ENCODE peak calls at places on chromosomes 11 and 22, in eight cellular contexts. B, E, I, W, G, M, X and Y are unnamed samples.
A peak's percentile ranks its signal among the peaks of the same experiment; 100 is the strongest.

GRCh38 chr11:75214411-75214821 is 26.2 kb upstream of the TPBGL start:
- DNase-seq in W (no peak), G (peak; percentile 86), X (peak; percentile 72), B (peak; percentile 94), E (no peak), I (peak; percentile 38), M (peak; percentile 65), Y (peak; percentile 75)

GRCh38 chr11:5476184-5476819 is 12.2 kb upstream of the OR52D1 start:
- DNase-seq in X (peak; percentile 57), G (peak; percentile 48), B (peak; percentile 70), W (peak; percentile 14), E (no peak), M (peak; percentile 5), I (no peak), Y (peak; percentile 60)

GRCh38 chr11:90392692-90393091 is 169.8 kb upstream of the CHORDC1 start:
- DNase-seq in M (no peak), X (no peak), I (no peak), B (no peak), E (no peak), G (no peak), W (no peak), Y (no peak)

GRCh38 chr11:15707971-15708370 is 593.2 kb downstream of the INSC start:
- DNase-seq in X (peak; percentile 84), E (no peak), I (no peak), M (no peak), G (no peak), W (peak; percentile 64), B (peak; percentile 36), Y (no peak)

GRCh38 chr22:26610983-26611382 is 6.8 kb downstream of the CRYBB1 start:
- DNase-seq in X (peak; percentile 22), E (peak; percentile 41), B (no peak), G (no peak), W (no peak), I (no peak), M (no peak), Y (peak; percentile 30)

GRCh38 chr11:61897387-61898246 is 6.3 kb upstream of the FADS3 start:
- DNase-seq in X (peak; percentile 53), I (no peak), M (peak; percentile 64), E (no peak), G (peak; percentile 85), B (peak; percentile 93), W (peak; percentile 16), Y (peak; percentile 60)

GRCh38 chr11:117819096-117820040 is 5.2 kb downstream of the FXYD2 start:
- DNase-seq in W (peak; percentile 81), I (no peak), X (peak; percentile 63), M (no peak), E (no peak), B (peak; percentile 65), G (no peak), Y (peak; percentile 71)

GRCh38 chr22:37517826-37518450 is 1.3 kb downstream of the CARD10 start:
- DNase-seq in X (no peak), I (no peak), G (no peak), M (no peak), B (no peak), E (peak; percentile 62), W (no peak), Y (no peak)

GRCh38 chr11:7555067-7555699 is 41.4 kb downstream of the PPFIBP2 start:
- DNase-seq in B (no peak), I (no peak), M (no peak), G (no peak), E (no peak), X (no peak), W (peak; percentile 31), Y (peak; percentile 42)

GRCh38 chr11:121035169-121035755 is 11.4 kb downstream of the TBCEL start:
- DNase-seq in M (no peak), I (no peak), W (no peak), G (no peak), X (no peak), E (no peak), B (no peak), Y (no peak)

GRCh38 chr22:26536056-26536761 is 23.9 kb upstream of the TFIP11 start:
- DNase-seq in M (no peak), G (no peak), B (no peak), I (no peak), E (no peak), X (no peak), W (no peak), Y (peak; percentile 11)

GRCh38 chr11:105220175-105220574 is 80.6 kb upstream of the CARD18 start:
- DNase-seq in X (no peak), M (no peak), B (no peak), E (no peak), W (no peak), I (no peak), G (no peak), Y (no peak)

GRCh38 chr11:65388731-65389130 is 2.3 kb downstream of the FRMD8 start:
- DNase-seq in M (no peak), I (no peak), G (no peak), X (no peak), W (no peak), B (no peak), E (no peak), Y (no peak)

GRCh38 chr11:118735203-118735602 is 55.8 kb upstream of the TREH start:
- DNase-seq in X (no peak), G (no peak), M (no peak), W (no peak), B (no peak), I (no peak), E (peak; percentile 10), Y (no peak)

GRCh38 chr11:30451167-30451566 is 128.3 kb downstream of the ARL14EP start:
- DNase-seq in W (no peak), B (no peak), E (no peak), G (no peak), I (no peak), X (no peak), M (no peak), Y (no peak)

GRCh38 chr11:30914143-30914762 is 328.1 kb upstream of the MPPED2 start:
- DNase-seq in M (no peak), E (peak; percentile 11), X (peak; percentile 48), I (no peak), B (peak; percentile 72), W (peak; percentile 35), G (peak; percentile 14), Y (peak; percentile 36)